ENCODE peak calls at places on chromosomes 7 and 10, in nine cellular contexts. One of them, this sample, is unnamed.

GRCh38 chr7:143003393-143004051 is 23.4 kb downstream of the OR9A2 start:
- DNase-seq in BJ: no peak
- DNase-seq in brain microvascular endothelial cell: no peak
- DNase-seq in psoas muscle: no peak
- DNase-seq in Caco-2: no peak
- DNase-seq in PC-3: peak
- DNase-seq in lower lobe of right lung: no peak
- DNase-seq in left ventricle myocardium inferior: no peak
- DNase-seq in AG10803: peak
- DNase-seq in this sample: no peak

GRCh38 chr7:120829487-120829886 is 28.5 kb downstream of the TSPAN12 start:
- DNase-seq in Caco-2: no peak
- DNase-seq in BJ: no peak
- DNase-seq in AG10803: no peak
- DNase-seq in PC-3: no peak
- DNase-seq in left ventricle myocardium inferior: no peak
- DNase-seq in lower lobe of right lung: no peak
- DNase-seq in brain microvascular endothelial cell: no peak
- DNase-seq in psoas muscle: no peak
- DNase-seq in this sample: no peak

GRCh38 chr10:73039635-73040034 is 57.0 kb downstream of the P4HA1 start:
- DNase-seq in BJ: peak
- DNase-seq in AG10803: peak
- DNase-seq in PC-3: peak
- DNase-seq in lower lobe of right lung: no peak
- DNase-seq in left ventricle myocardium inferior: no peak
- DNase-seq in brain microvascular endothelial cell: peak
- DNase-seq in Caco-2: no peak
- DNase-seq in psoas muscle: peak
- DNase-seq in this sample: no peak

GRCh38 chr10:125431149-125431548 is 251.8 kb downstream of the TEX36 start:
- DNase-seq in AG10803: no peak
- DNase-seq in lower lobe of right lung: no peak
- DNase-seq in PC-3: no peak
- DNase-seq in BJ: no peak
- DNase-seq in left ventricle myocardium inferior: no peak
- DNase-seq in brain microvascular endothelial cell: no peak
- DNase-seq in Caco-2: no peak
- DNase-seq in psoas muscle: no peak
- DNase-seq in this sample: no peak

GRCh38 chr10:132387723-132388210 is 9.2 kb upstream of the PWWP2B start:
- DNase-seq in Caco-2: peak
- DNase-seq in lower lobe of right lung: peak
- DNase-seq in left ventricle myocardium inferior: peak
- DNase-seq in brain microvascular endothelial cell: peak
- DNase-seq in psoas muscle: peak
- DNase-seq in PC-3: peak
- DNase-seq in AG10803: peak
- DNase-seq in BJ: no peak
- DNase-seq in this sample: no peak

GRCh38 chr7:31493714-31494181 is 20.1 kb upstream of the ITPRID1 start:
- DNase-seq in psoas muscle: no peak
- DNase-seq in Caco-2: peak
- DNase-seq in AG10803: no peak
- DNase-seq in lower lobe of right lung: no peak
- DNase-seq in brain microvascular endothelial cell: no peak
- DNase-seq in BJ: no peak
- DNase-seq in left ventricle myocardium inferior: no peak
- DNase-seq in PC-3: peak
- DNase-seq in this sample: no peak

GRCh38 chr7:12771378-12771877 is 84.0 kb downstream of the ARL4A start:
- DNase-seq in psoas muscle: no peak
- DNase-seq in lower lobe of right lung: no peak
- DNase-seq in Caco-2: no peak
- DNase-seq in PC-3: no peak
- DNase-seq in brain microvascular endothelial cell: no peak
- DNase-seq in AG10803: peak
- DNase-seq in left ventricle myocardium inferior: no peak
- DNase-seq in BJ: no peak
- DNase-seq in this sample: no peak

GRCh38 chr10:5291501-5292195 is 73.1 kb upstream of the UCN3 start:
- DNase-seq in brain microvascular endothelial cell: peak
- DNase-seq in AG10803: peak
- DNase-seq in left ventricle myocardium inferior: peak
- DNase-seq in Caco-2: no peak
- DNase-seq in psoas muscle: peak
- DNase-seq in BJ: peak
- DNase-seq in PC-3: peak
- DNase-seq in lower lobe of right lung: peak
- DNase-seq in this sample: peak

GRCh38 chr7:32611201-32611691 is 116.0 kb downstream of the AVL9 start:
- DNase-seq in psoas muscle: no peak
- DNase-seq in AG10803: peak
- DNase-seq in BJ: no peak
- DNase-seq in left ventricle myocardium inferior: no peak
- DNase-seq in brain microvascular endothelial cell: no peak
- DNase-seq in lower lobe of right lung: no peak
- DNase-seq in Caco-2: no peak
- DNase-seq in PC-3: no peak
- DNase-seq in this sample: no peak

GRCh38 chr7:27453702-27454405 is 208.8 kb downstream of the HIBADH start:
- DNase-seq in Caco-2: no peak
- DNase-seq in AG10803: peak
- DNase-seq in PC-3: no peak
- DNase-seq in lower lobe of right lung: no peak
- DNase-seq in psoas muscle: no peak
- DNase-seq in BJ: no peak
- DNase-seq in brain microvascular endothelial cell: peak
- DNase-seq in left ventricle myocardium inferior: no peak
- DNase-seq in this sample: no peak

GRCh38 chr7:28155019-28155660 is 25.5 kb downstream of the JAZF1 start:
- DNase-seq in lower lobe of right lung: no peak
- DNase-seq in brain microvascular endothelial cell: no peak
- DNase-seq in left ventricle myocardium inferior: no peak
- DNase-seq in Caco-2: no peak
- DNase-seq in BJ: no peak
- DNase-seq in psoas muscle: no peak
- DNase-seq in PC-3: peak
- DNase-seq in AG10803: no peak
- DNase-seq in this sample: no peak

GRCh38 chr7:132142006-132142405 is 434.3 kb downstream of the PLXNA4 start:
- DNase-seq in psoas muscle: no peak
- DNase-seq in Caco-2: no peak
- DNase-seq in AG10803: no peak
- DNase-seq in lower lobe of right lung: no peak
- DNase-seq in BJ: no peak
- DNase-seq in PC-3: no peak
- DNase-seq in brain microvascular endothelial cell: no peak
- DNase-seq in left ventricle myocardium inferior: no peak
- DNase-seq in this sample: no peak

GRCh38 chr10:69696073-69696731 is 66.2 kb downstream of the FAM241B start:
- DNase-seq in brain microvascular endothelial cell: peak
- DNase-seq in AG10803: peak
- DNase-seq in Caco-2: no peak
- DNase-seq in PC-3: peak
- DNase-seq in lower lobe of right lung: no peak
- DNase-seq in psoas muscle: no peak
- DNase-seq in BJ: peak
- DNase-seq in left ventricle myocardium inferior: peak
- DNase-seq in this sample: peak

GRCh38 chr10:78458983-78459638 is 425.4 kb downstream of the RPS24 start:
- DNase-seq in lower lobe of right lung: no peak
- DNase-seq in left ventricle myocardium inferior: no peak
- DNase-seq in PC-3: peak
- DNase-seq in psoas muscle: no peak
- DNase-seq in brain microvascular endothelial cell: peak
- DNase-seq in AG10803: peak
- DNase-seq in BJ: peak
- DNase-seq in Caco-2: peak
- DNase-seq in this sample: no peak

GRCh38 chr10:71755179-71755879 is 18.0 kb downstream of the VSIR start:
- DNase-seq in brain microvascular endothelial cell: no peak
- DNase-seq in psoas muscle: no peak
- DNase-seq in AG10803: no peak
- DNase-seq in left ventricle myocardium inferior: no peak
- DNase-seq in BJ: no peak
- DNase-seq in Caco-2: no peak
- DNase-seq in lower lobe of right lung: no peak
- DNase-seq in PC-3: no peak
- DNase-seq in this sample: no peak

GRCh38 chr10:116721048-116721897 is 21.1 kb downstream of the HSPA12A start:
- DNase-seq in brain microvascular endothelial cell: no peak
- DNase-seq in left ventricle myocardium inferior: no peak
- DNase-seq in lower lobe of right lung: no peak
- DNase-seq in BJ: no peak
- DNase-seq in AG10803: no peak
- DNase-seq in psoas muscle: no peak
- DNase-seq in Caco-2: peak
- DNase-seq in PC-3: no peak
- DNase-seq in this sample: no peak

GRCh38 chr7:6142871-6143380 is 111.8 kb downstream of the ANKRD61 start:
- DNase-seq in psoas muscle: no peak
- DNase-seq in Caco-2: no peak
- DNase-seq in PC-3: no peak
- DNase-seq in AG10803: no peak
- DNase-seq in BJ: no peak
- DNase-seq in lower lobe of right lung: no peak
- DNase-seq in left ventricle myocardium inferior: no peak
- DNase-seq in brain microvascular endothelial cell: no peak
- DNase-seq in this sample: no peak

GRCh38 chr10:43199088-43199683 is 60.9 kb downstream of the CSGALNACT2 start:
- DNase-seq in AG10803: no peak
- DNase-seq in Caco-2: no peak
- DNase-seq in left ventricle myocardium inferior: no peak
- DNase-seq in lower lobe of right lung: peak
- DNase-seq in psoas muscle: no peak
- DNase-seq in PC-3: no peak
- DNase-seq in brain microvascular endothelial cell: no peak
- DNase-seq in BJ: no peak
- DNase-seq in this sample: no peak

GRCh38 chr7:134432296-134433152 is 26.4 kb downstream of the AKR1B1 start:
- DNase-seq in BJ: peak
- DNase-seq in PC-3: peak
- DNase-seq in Caco-2: peak
- DNase-seq in AG10803: peak
- DNase-seq in brain microvascular endothelial cell: peak
- DNase-seq in left ventricle myocardium inferior: peak
- DNase-seq in psoas muscle: peak
- DNase-seq in lower lobe of right lung: peak
- DNase-seq in this sample: peak
- TF ChIP-seq CTCF in BJ: peak
- TF ChIP-seq CTCF in PC-3: peak
- TF ChIP-seq CTCF in Caco-2: peak
- TF ChIP-seq CTCF in AG10803: peak
- TF ChIP-seq CTCF in brain microvascular endothelial cell: peak
- TF ChIP-seq CTCF in left ventricle myocardium inferior: peak
- TF ChIP-seq CTCF in psoas muscle: peak
- TF ChIP-seq CTCF in lower lobe of right lung: peak
- TF ChIP-seq CTCF in this sample: peak

DNA sequence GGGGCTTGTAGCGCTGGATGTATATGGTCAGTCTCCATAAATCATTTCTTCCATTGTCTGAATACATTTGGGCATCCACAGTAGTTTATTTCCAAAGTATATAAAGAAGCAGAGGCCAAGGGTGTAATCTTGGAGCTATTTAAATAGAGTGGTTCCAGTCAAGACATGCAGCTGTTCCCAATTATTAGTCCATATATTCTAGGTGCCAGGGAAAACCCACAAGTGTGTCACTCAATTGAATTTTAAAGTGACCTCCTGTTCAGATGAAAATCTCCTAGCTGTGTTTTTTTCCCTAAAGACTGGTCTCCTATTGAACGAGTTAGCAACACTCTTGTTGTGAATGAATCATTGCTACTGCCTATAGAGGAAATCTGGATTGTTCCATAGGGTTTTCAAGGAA is 260.2 kb upstream of the BMPER start:
- DNase-seq in Caco-2: no peak
- DNase-seq in brain microvascular endothelial cell: no peak
- DNase-seq in psoas muscle: no peak
- DNase-seq in left ventricle myocardium inferior: no peak
- DNase-seq in BJ: no peak
- DNase-seq in PC-3: no peak
- DNase-seq in lower lobe of right lung: no peak
- DNase-seq in AG10803: peak
- DNase-seq in this sample: no peak
- H3K4me3 ChIP-seq in Caco-2: no peak
- H3K4me3 ChIP-seq in brain microvascular endothelial cell: no peak
- H3K4me3 ChIP-seq in psoas muscle: no peak
- H3K4me3 ChIP-seq in left ventricle myocardium inferior: no peak
- H3K4me3 ChIP-seq in BJ: no peak
- H3K4me3 ChIP-seq in PC-3: no peak
- H3K4me3 ChIP-seq in lower lobe of right lung: no peak
- H3K4me3 ChIP-seq in AG10803: no peak
- H3K4me3 ChIP-seq in this sample: no peak

GRCh38 chr10:19347592-19347991 is 299.0 kb downstream of the MALRD1 start:
- DNase-seq in BJ: no peak
- DNase-seq in lower lobe of right lung: no peak
- DNase-seq in AG10803: no peak
- DNase-seq in Caco-2: no peak
- DNase-seq in psoas muscle: no peak
- DNase-seq in PC-3: peak
- DNase-seq in brain microvascular endothelial cell: no peak
- DNase-seq in left ventricle myocardium inferior: no peak
- DNase-seq in this sample: no peak
- TF ChIP-seq CTCF in BJ: no peak
- TF ChIP-seq CTCF in lower lobe of right lung: no peak
- TF ChIP-seq CTCF in AG10803: peak
- TF ChIP-seq CTCF in Caco-2: peak
- TF ChIP-seq CTCF in psoas muscle: no peak
- TF ChIP-seq CTCF in PC-3: peak
- TF ChIP-seq CTCF in brain microvascular endothelial cell: peak
- TF ChIP-seq CTCF in left ventricle myocardium inferior: no peak
- TF ChIP-seq CTCF in this sample: peak

GRCh38 chr7:30026229-30027064 is at the start of gene FKBP14:
- DNase-seq in Caco-2: peak
- DNase-seq in brain microvascular endothelial cell: peak
- DNase-seq in BJ: peak
- DNase-seq in lower lobe of right lung: peak
- DNase-seq in AG10803: peak
- DNase-seq in PC-3: peak
- DNase-seq in left ventricle myocardium inferior: peak
- DNase-seq in psoas muscle: peak
- DNase-seq in this sample: peak

GRCh38 chr7:30023524-30023923 is 3.0 kb downstream of the FKBP14 start:
- DNase-seq in left ventricle myocardium inferior: no peak
- DNase-seq in Caco-2: no peak
- DNase-seq in psoas muscle: no peak
- DNase-seq in AG10803: no peak
- DNase-seq in PC-3: no peak
- DNase-seq in brain microvascular endothelial cell: no peak
- DNase-seq in lower lobe of right lung: no peak
- DNase-seq in BJ: no peak
- DNase-seq in this sample: no peak

GRCh38 chr7:30019960-30020359 is 6.5 kb downstream of the FKBP14 start:
- DNase-seq in left ventricle myocardium inferior: no peak
- DNase-seq in BJ: no peak
- DNase-seq in lower lobe of right lung: no peak
- DNase-seq in AG10803: no peak
- DNase-seq in PC-3: peak
- DNase-seq in Caco-2: no peak
- DNase-seq in psoas muscle: no peak
- DNase-seq in brain microvascular endothelial cell: no peak
- DNase-seq in this sample: no peak

GRCh38 chr7:30020535-30020934 is 6.0 kb downstream of the FKBP14 start:
- DNase-seq in PC-3: no peak
- DNase-seq in psoas muscle: no peak
- DNase-seq in BJ: no peak
- DNase-seq in Caco-2: no peak
- DNase-seq in brain microvascular endothelial cell: no peak
- DNase-seq in left ventricle myocardium inferior: no peak
- DNase-seq in lower lobe of right lung: no peak
- DNase-seq in AG10803: no peak
- DNase-seq in this sample: no peak

GRCh38 chr7:30022991-30023390 is 3.5 kb downstream of the FKBP14 start:
- DNase-seq in AG10803: no peak
- DNase-seq in Caco-2: no peak
- DNase-seq in BJ: no peak
- DNase-seq in PC-3: no peak
- DNase-seq in brain microvascular endothelial cell: no peak
- DNase-seq in left ventricle myocardium inferior: no peak
- DNase-seq in psoas muscle: no peak
- DNase-seq in lower lobe of right lung: no peak
- DNase-seq in this sample: no peak
- H3K4me3 ChIP-seq in AG10803: no peak
- H3K4me3 ChIP-seq in Caco-2: no peak
- H3K4me3 ChIP-seq in BJ: no peak
- H3K4me3 ChIP-seq in PC-3: no peak
- H3K4me3 ChIP-seq in brain microvascular endothelial cell: no peak
- H3K4me3 ChIP-seq in left ventricle myocardium inferior: no peak
- H3K4me3 ChIP-seq in psoas muscle: no peak
- H3K4me3 ChIP-seq in lower lobe of right lung: no peak
- H3K4me3 ChIP-seq in this sample: no peak